ENCODE peak calls at places on chromosomes 3 and 15, in five cellular contexts. H, T, M, B and X are unnamed samples.

GRCh38 chr3:143850877-143851276 is 2.6 kb upstream of the SLC9A9 start:
- DNase-seq in B (no peak), T (no peak), M (no peak), H (no peak), X (no peak)

GRCh38 chr3:138511990-138512389 is 77.6 kb downstream of the ESYT3 start:
- DNase-seq in M (no peak), H (no peak), T (no peak), B (no peak), X (no peak)

GRCh38 chr15:36472672-36473071 is 106.8 kb upstream of the CDIN1 start:
- DNase-seq in B (no peak), T (no peak), H (no peak), M (no peak), X (no peak)

GRCh38 chr3:15783361-15783969 is 14.3 kb downstream of the ANKRD28 start:
- DNase-seq in B (no peak), M (no peak), H (no peak), T (no peak), X (no peak)

GRCh38 chr3:169710619-169711018 is 47.1 kb upstream of the MECOM start:
- DNase-seq in B (no peak), M (no peak), H (no peak), T (no peak), X (no peak)

GRCh38 chr3:96449803-96450202 is 364.6 kb upstream of the EPHA6 start:
- DNase-seq in H (no peak), M (no peak), T (no peak), B (no peak), X (no peak)

GRCh38 chr15:67063689-67064606 is 1.5 kb upstream of the SMAD3 start:
- DNase-seq in M (no peak), B (no peak), T (no peak), H (no peak), X (no peak)

GRCh38 chr3:173622156-173622555 is 224.6 kb downstream of the NLGN1 start:
- DNase-seq in B (no peak), M (peak), H (no peak), T (no peak), X (no peak)

GRCh38 chr3:30733681-30734080 is 127.3 kb downstream of the TGFBR2 start:
- DNase-seq in M (no peak), T (no peak), B (no peak), H (no peak), X (no peak)